ENCODE peak calls at places on chromosomes 5 and 9, in five cellular contexts. D is dorsolateral prefrontal cortex, X is HFFc6, M is GM12865, L is neural crest cell. C is an unnamed sample.
A peak's percentile ranks its signal among the peaks of the same experiment; 100 is the strongest.

GRCh38 chr9:37468620-37469019 is 3.4 kb upstream of the ZBTB5 start:
- DNase-seq in D (no peak), X (no peak), M (no peak), L (no peak), C (no peak)

GRCh38 chr5:143086851-143087637 is 316.4 kb downstream of the NR3C1 start:
- DNase-seq in D (no peak), X (peak; percentile 82), M (no peak), L (no peak), C (peak; percentile 79)

GRCh38 chr9:15697459-15697858 is 144.6 kb downstream of the CCDC171 start:
- DNase-seq in D (no peak), X (peak; percentile 93), M (no peak), L (no peak), C (peak; percentile 77)

GRCh38 chr9:128819716-128820664 is 1.7 kb downstream of the ENDOG start:
- DNase-seq in D (peak; percentile 48), X (no peak), M (no peak), L (no peak), C (peak; percentile 25)

GRCh38 chr5:135135530-135136201 is 101.6 kb upstream of the PITX1 start:
- DNase-seq in D (no peak), X (no peak), M (no peak), L (no peak), C (no peak)

GRCh38 chr5:181215997-181216982 is 6.8 kb upstream of the TRIM41 start:
- DNase-seq in D (no peak), X (no peak), M (no peak), L (no peak), C (no peak)

GRCh38 chr9:72600671-72601070 is 79.3 kb downstream of the TMC1 start:
- DNase-seq in D (no peak), X (no peak), M (no peak), L (no peak), C (peak; percentile 61)

GRCh38 chr5:159262472-159262858 is 625 bp upstream of the UBLCP1 start:
- DNase-seq in D (no peak), X (peak; percentile 10), M (no peak), L (no peak), C (peak; percentile 13)

GRCh38 chr5:141877478-141878185 is 578 bp downstream of the PCDH1 start:
- DNase-seq in D (peak; percentile 50), X (no peak), M (no peak), L (no peak), C (no peak)

GRCh38 chr5:168752416-168753190 is 173.4 kb upstream of the PANK3 start:
- DNase-seq in D (no peak), X (no peak), M (no peak), L (no peak), C (no peak)

GRCh38 chr9:137740311-137740710 is 121.5 kb downstream of the EHMT1 start:
- DNase-seq in D (no peak), X (peak; percentile 9), M (no peak), L (no peak), C (peak; percentile 89)

GRCh38 chr5:65037845-65038815 is 269.4 kb downstream of the CWC27 start:
- DNase-seq in D (no peak), X (no peak), M (no peak), L (no peak), C (peak; percentile 24)

GRCh38 chr5:65299841-65300240 is 181.9 kb downstream of the ADAMTS6 start:
- DNase-seq in D (no peak), X (peak; percentile 86), M (no peak), L (no peak), C (peak; percentile 94)

GRCh38 chr5:126124706-126125345 is 298.4 kb upstream of the GRAMD2B start:
- DNase-seq in D (no peak), X (no peak), M (no peak), L (no peak), C (peak; percentile 58)

GRCh38 chr9:36499156-36499886 is 73.4 kb upstream of the MELK start:
- DNase-seq in D (no peak), X (no peak), M (no peak), L (peak; percentile 34), C (no peak)

GRCh38 chr9:104238668-104239067 is 144.6 kb downstream of the SMC2 start:
- DNase-seq in D (no peak), X (no peak), M (no peak), L (no peak), C (no peak)

GRCh38 chr5:138438724-138439536 is at the start of gene REEP2:
- DNase-seq in D (peak; percentile 63), X (peak; percentile 31), M (peak; percentile 68), L (peak; percentile 62), C (peak; percentile 48)

GRCh38 chr9:130680836-130681768 is 12.5 kb upstream of the EXOSC2 start:
- DNase-seq in D (peak; percentile 73), X (peak; percentile 87), M (peak; percentile 87), L (peak; percentile 73), C (peak; percentile 87)

GRCh38 chr9:19976226-19976625 is 187.4 kb upstream of the SLC24A2 start:
- DNase-seq in D (no peak), X (no peak), M (peak; percentile 26), L (no peak), C (peak; percentile 14)

GRCh38 chr5:3216386-3216785 is 379.2 kb upstream of the IRX1 start:
- DNase-seq in D (no peak), X (no peak), M (no peak), L (no peak), C (no peak)

GRCh38 chr9:114908796-114909448 is 21.5 kb downstream of the TNFSF8 start:
- DNase-seq in D (no peak), X (peak; percentile 49), M (no peak), L (no peak), C (no peak)

GRCh38 chr9:27394154-27394825 is 97.3 kb upstream of the EQTN start:
- DNase-seq in D (no peak), X (no peak), M (no peak), L (no peak), C (peak; percentile 4)

GRCh38 chr5:77066823-77067442 is 20.2 kb downstream of the ZBED3 start:
- DNase-seq in D (no peak), X (peak; percentile 34), M (peak; percentile 40), L (no peak), C (peak; percentile 74)

GRCh38 chr5:149459891-149460290 is 80.8 kb upstream of the IL17B start:
- DNase-seq in D (no peak), X (no peak), M (no peak), L (no peak), C (no peak)

GRCh38 chr5:170336065-170336464 is 38.5 kb upstream of the LCP2 start:
- DNase-seq in D (no peak), X (no peak), M (no peak), L (no peak), C (no peak)

GRCh38 chr9:113568481-113569321 is 105.2 kb downstream of the RGS3 start:
- DNase-seq in D (no peak), X (no peak), M (no peak), L (no peak), C (no peak)

GRCh38 chr5:134450374-134450773 is 38.7 kb upstream of the CDKN2AIPNL start:
- DNase-seq in D (no peak), X (no peak), M (no peak), L (no peak), C (no peak)

GRCh38 chr5:74934949-74935751 is 69.0 kb upstream of the FAM169A start:
- DNase-seq in D (no peak), X (peak; percentile 80), M (peak; percentile 22), L (no peak), C (peak; percentile 70)

GRCh38 chr5:125196479-125197183 is 450.2 kb upstream of the ZNF608 start:
- DNase-seq in D (no peak), X (no peak), M (no peak), L (no peak), C (no peak)

GRCh38 chr5:35023531-35024178 is 24.1 kb downstream of the AGXT2 start:
- DNase-seq in D (no peak), X (no peak), M (no peak), L (no peak), C (no peak)

GRCh38 chr5:123914333-123914732 is 402.4 kb downstream of the CSNK1G3 start:
- DNase-seq in D (no peak), X (no peak), M (no peak), L (no peak), C (no peak)

GRCh38 chr9:115209601-115210306 is 91.8 kb upstream of the TNC start:
- DNase-seq in D (no peak), X (peak; percentile 46), M (peak; percentile 69), L (no peak), C (peak; percentile 32)

GRCh38 chr5:57692582-57693487 is 210.2 kb upstream of the ACTBL2 start:
- DNase-seq in D (peak; percentile 78), X (peak; percentile 81), M (peak; percentile 8), L (peak; percentile 32), C (peak; percentile 93)

GRCh38 chr5:41927604-41928003 is 2.5 kb downstream of the FBXO4 start:
- DNase-seq in D (no peak), X (no peak), M (no peak), L (no peak), C (no peak)

GRCh38 chr5:38078161-38078560 is 180.2 kb upstream of the EGFLAM start:
- DNase-seq in D (no peak), X (no peak), M (no peak), L (no peak), C (peak; percentile 32)

DNA sequence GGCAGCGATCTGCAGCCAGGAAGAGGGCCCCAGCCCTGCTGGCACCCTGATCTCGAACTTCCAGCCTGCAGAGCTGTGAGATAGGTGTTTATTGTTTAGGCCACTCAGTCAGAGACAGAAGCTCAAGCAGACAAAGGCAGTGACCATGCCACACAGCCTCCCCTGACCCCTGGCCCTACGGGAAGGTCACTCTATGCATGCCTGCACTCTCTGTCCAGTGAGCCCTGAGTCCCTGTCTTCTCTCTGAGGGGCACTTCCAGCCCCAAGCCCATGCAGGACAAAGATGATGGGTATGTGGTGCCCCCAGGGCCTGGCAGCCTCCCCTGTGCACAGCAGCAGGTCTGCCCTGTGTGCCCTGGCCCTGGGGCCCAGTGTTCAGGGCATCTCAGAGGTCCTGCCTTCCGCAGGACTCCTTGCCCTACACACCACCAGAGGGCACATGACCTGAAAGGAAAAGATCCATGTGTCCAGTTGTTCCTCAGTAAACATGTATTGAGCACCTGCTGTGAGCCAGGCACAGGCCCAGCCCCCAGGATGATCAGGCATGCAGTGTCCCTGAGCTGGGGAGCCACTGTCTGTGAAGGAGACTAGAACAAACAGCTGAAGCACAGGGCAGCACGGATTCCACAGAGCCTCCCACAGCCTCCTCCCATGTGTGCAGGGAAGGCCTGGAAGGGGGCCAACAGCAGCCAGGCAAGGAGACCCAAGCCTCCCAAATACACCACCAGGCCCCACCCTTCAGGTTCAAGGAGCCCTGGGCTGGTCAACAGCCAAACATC is 109.3 kb downstream of the ATPSCKMT start:
- DNase-seq in D (no peak), X (peak; percentile 13), M (no peak), L (no peak), C (peak; percentile 10)
- TF ChIP-seq CTCF in D (no peak), X (peak; percentile 75), M (peak; percentile 7), L (no peak), C (peak; percentile 31)

GRCh38 chr9:92686954-92687353 is 17.0 kb upstream of the IPPK start:
- DNase-seq in D (no peak), X (no peak), M (no peak), L (no peak), C (peak; percentile 16)
- TF ChIP-seq CTCF in D (no peak), X (peak; percentile 56), M (no peak), L (peak; percentile 31), C (peak; percentile 41)

GRCh38 chr9:136050706-136051567 is 44.2 kb downstream of the NACC2 start:
- DNase-seq in D (no peak), X (no peak), M (no peak), L (peak; percentile 28), C (no peak)
- TF ChIP-seq CTCF in D (no peak), X (peak; percentile 22), M (no peak), L (peak; percentile 46), C (no peak)

DNA sequence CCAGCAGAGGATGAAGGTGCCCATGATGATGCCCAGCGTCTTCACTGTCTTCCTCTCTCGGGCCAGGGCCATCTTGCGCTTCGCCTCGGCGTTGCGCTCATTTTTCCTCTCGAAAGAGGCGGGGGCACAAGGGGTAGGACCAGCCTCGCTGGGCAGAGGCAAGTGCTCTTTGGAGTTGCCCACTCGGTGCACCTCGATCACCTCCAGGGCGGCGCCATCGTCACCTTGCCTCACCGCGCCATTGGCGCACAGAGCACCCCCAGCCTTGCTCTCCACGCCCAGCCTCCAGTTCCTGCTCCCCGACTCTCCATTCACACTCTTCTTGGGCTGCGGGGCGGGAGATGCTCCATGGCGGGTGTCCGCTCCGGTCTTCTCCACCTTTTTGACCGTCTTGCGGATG is 1.6 kb downstream of the HTR1A start:
- DNase-seq in D (no peak), X (no peak), M (no peak), L (no peak), C (no peak)
- TF ChIP-seq CTCF in D (no peak), X (no peak), M (no peak), L (no peak), C (no peak)